ENCODE peak calls at places on chromosomes 1 and 21, in seven cellular contexts. O, P, T, J, Z, A and K are unnamed samples.

GRCh38 chr1:154115180-154115579 is 39.7 kb downstream of the NUP210L start:
- DNase-seq in O (no peak), P (peak), J (no peak), A (no peak), Z (no peak), T (no peak), K (no peak)

GRCh38 chr1:183472488-183473285 is at the start of gene SMG7:
- DNase-seq in A (no peak), O (no peak), P (no peak), J (peak), Z (peak), T (no peak), K (peak)

GRCh38 chr1:184624051-184624450 is 130.6 kb downstream of the EDEM3 start:
- DNase-seq in T (no peak), J (no peak), P (no peak), A (no peak), O (no peak), Z (no peak), K (no peak)

GRCh38 chr21:38211321-38211720 is 45.5 kb upstream of the KCNJ15 start:
- DNase-seq in A (no peak), O (no peak), P (no peak), T (no peak), Z (no peak), J (no peak), K (no peak)

GRCh38 chr1:221118176-221118937 is 239.1 kb downstream of the HLX start:
- DNase-seq in P (peak), T (no peak), J (no peak), Z (no peak), O (no peak), A (no peak), K (no peak)

GRCh38 chr1:237868814-237869600 is 21.7 kb downstream of the ZP4 start:
- DNase-seq in O (no peak), Z (no peak), A (no peak), J (no peak), T (no peak), P (no peak), K (no peak)

GRCh38 chr1:41350055-41350378 is 11.2 kb upstream of the FOXO6 start:
- DNase-seq in T (no peak), J (no peak), Z (no peak), P (no peak), O (no peak), A (no peak), K (no peak)

GRCh38 chr1:114107474-114108175 is 46.0 kb downstream of the SYT6 start:
- DNase-seq in T (no peak), A (no peak), P (no peak), O (no peak), Z (no peak), J (no peak), K (no peak)

GRCh38 chr1:10761503-10762152 is 34.8 kb downstream of the CASZ1 start:
- DNase-seq in P (peak), O (no peak), A (no peak), Z (no peak), T (no peak), J (no peak), K (no peak)

GRCh38 chr1:150420560-150421265 is 56.8 kb downstream of the RPRD2 start:
- DNase-seq in J (no peak), Z (peak), A (no peak), O (no peak), P (peak), T (no peak), K (no peak)

GRCh38 chr1:107683198-107683657 is 281.8 kb downstream of the VAV3 start:
- DNase-seq in A (no peak), P (no peak), T (no peak), J (no peak), O (no peak), Z (no peak), K (no peak)

GRCh38 chr1:19861034-19861433 is 21.2 kb upstream of the OTUD3 start:
- DNase-seq in A (no peak), J (no peak), Z (peak), P (peak), T (no peak), O (no peak), K (no peak)

GRCh38 chr1:232367293-232367692 is 262.6 kb downstream of the SIPA1L2 start:
- DNase-seq in O (no peak), T (no peak), Z (no peak), A (no peak), J (no peak), P (no peak), K (no peak)

GRCh38 chr1:17885663-17886062 is 130.5 kb downstream of the ACTL8 start:
- DNase-seq in Z (no peak), J (no peak), T (no peak), A (no peak), P (no peak), O (no peak), K (no peak)

GRCh38 chr1:195604287-195604686 is 1004.0 kb downstream of the KCNT2 start:
- DNase-seq in J (no peak), P (peak), A (peak), O (no peak), Z (peak), T (peak), K (no peak)

GRCh38 chr1:105793541-105794146 is 1262.8 kb upstream of the PRMT6 start:
- DNase-seq in J (no peak), T (no peak), A (no peak), P (peak), O (peak), Z (no peak), K (no peak)

GRCh38 chr1:180534199-180534598 is 24.6 kb upstream of the OVAAL start:
- DNase-seq in Z (no peak), A (no peak), P (no peak), J (no peak), O (no peak), T (no peak), K (no peak)

GRCh38 chr1:156664046-156664948 is 12.9 kb downstream of the NES start:
- DNase-seq in T (no peak), P (peak), A (no peak), Z (no peak), O (no peak), J (no peak), K (no peak)

GRCh38 chr1:83931658-83932253 is 67.2 kb downstream of the TTLL7 start:
- DNase-seq in Z (peak), J (no peak), T (no peak), O (no peak), A (no peak), P (peak), K (peak)